ENCODE peak calls at places on chromosomes 16 and 17, in nine cellular contexts. O is psoas muscle, P is RPMI7951, Q is HEK293T, F is glutamatergic neuron, J is ureter, E is epithelial cell of proximal tubule, R is SIG-M5, X is mesothelial cell of epicardium. L is an unnamed sample.

GRCh38 chr16:10812352-10813122 is 6.1 kb downstream of the TVP23A start:
- DNase-seq in O (no peak), P (no peak), Q (no peak), F (no peak), J (no peak), E (no peak), R (no peak), X (no peak), L (no peak)

GRCh38 chr17:17921192-17922082 is 50.8 kb downstream of the TOM1L2 start:
- DNase-seq in O (no peak), P (peak), Q (no peak), F (no peak), J (no peak), E (peak), R (no peak), X (no peak), L (peak)

GRCh38 chr16:27335349-27336052 is 21.7 kb downstream of the IL4R start:
- DNase-seq in O (no peak), P (no peak), Q (no peak), F (no peak), J (no peak), E (no peak), R (no peak), X (no peak), L (no peak)

GRCh38 chr16:56325956-56326355 is 99.4 kb downstream of the AMFR start:
- DNase-seq in O (no peak), P (no peak), Q (no peak), F (no peak), J (no peak), E (no peak), R (no peak), X (no peak), L (no peak)

GRCh38 chr16:28821874-28822519 is 802 bp upstream of the ATXN2L start:
- DNase-seq in O (no peak), P (no peak), Q (no peak), F (no peak), J (no peak), E (no peak), R (no peak), X (no peak), L (no peak)

GRCh38 chr16:83913234-83913633 is 14.3 kb downstream of the MLYCD start:
- DNase-seq in O (peak), P (no peak), Q (no peak), F (no peak), J (no peak), E (no peak), R (no peak), X (no peak), L (peak)

GRCh38 chr17:18043491-18043890 is 4.3 kb downstream of the GID4 start:
- DNase-seq in O (no peak), P (no peak), Q (no peak), F (no peak), J (no peak), E (no peak), R (no peak), X (no peak), L (peak)

GRCh38 chr17:7404737-7405412 is 978 bp upstream of the TMEM256 start:
- DNase-seq in O (peak), P (no peak), Q (peak), F (peak), J (peak), E (no peak), R (no peak), X (no peak), L (no peak)

GRCh38 chr16:54974391-54974790 is 43.7 kb downstream of the IRX5 start:
- DNase-seq in O (no peak), P (no peak), Q (peak), F (no peak), J (no peak), E (no peak), R (no peak), X (no peak), L (no peak)

GRCh38 chr16:81537721-81538561 is 93.3 kb downstream of the CMIP start:
- DNase-seq in O (no peak), P (no peak), Q (peak), F (no peak), J (no peak), E (no peak), R (no peak), X (no peak), L (no peak)

GRCh38 chr17:79657861-79658810 is 47.3 kb upstream of the RBFOX3 start:
- DNase-seq in O (no peak), P (no peak), Q (peak), F (no peak), J (peak), E (no peak), R (no peak), X (peak), L (no peak)

GRCh38 chr17:35192708-35193107 is 1.5 kb downstream of the SLC35G3 start:
- DNase-seq in O (no peak), P (no peak), Q (no peak), F (no peak), J (no peak), E (no peak), R (no peak), X (no peak), L (no peak)

GRCh38 chr17:45320931-45321461 is 4.2 kb upstream of the MAP3K14 start:
- DNase-seq in O (no peak), P (peak), Q (peak), F (no peak), J (no peak), E (peak), R (no peak), X (no peak), L (peak)

GRCh38 chr16:74297296-74297665 is 667 bp downstream of the PSMD7 start:
- DNase-seq in O (peak), P (peak), Q (peak), F (peak), J (peak), E (no peak), R (no peak), X (no peak), L (peak)

GRCh38 chr16:50696575-50697420 is 3.4 kb downstream of the NOD2 start:
- DNase-seq in O (peak), P (peak), Q (no peak), F (no peak), J (peak), E (no peak), R (no peak), X (no peak), L (peak)

GRCh38 chr16:71537643-71538042 is 11.4 kb downstream of the CHST4 start:
- DNase-seq in O (no peak), P (peak), Q (peak), F (peak), J (peak), E (no peak), R (no peak), X (no peak), L (peak)

GRCh38 chr17:66373944-66374817 is 71.8 kb downstream of the PRKCA start:
- DNase-seq in O (no peak), P (peak), Q (peak), F (peak), J (no peak), E (no peak), R (no peak), X (no peak), L (no peak)

GRCh38 chr17:3890082-3890892 is 2.6 kb downstream of the CAMKK1 start:
- DNase-seq in O (peak), P (peak), Q (no peak), F (peak), J (peak), E (peak), R (no peak), X (no peak), L (peak)

GRCh38 chr16:12678983-12679382 is 124.7 kb downstream of the CPPED1 start:
- DNase-seq in O (no peak), P (no peak), Q (no peak), F (no peak), J (no peak), E (no peak), R (no peak), X (no peak), L (no peak)

GRCh38 chr16:85566502-85567100 is 46.5 kb upstream of the GSE1 start:
- DNase-seq in O (no peak), P (no peak), Q (no peak), F (no peak), J (no peak), E (no peak), R (no peak), X (no peak), L (no peak)

GRCh38 chr17:82876149-82876548 is 36.3 kb upstream of the ZNF750 start:
- DNase-seq in O (peak), P (peak), Q (peak), F (no peak), J (no peak), E (no peak), R (no peak), X (no peak), L (peak)

GRCh38 chr16:11835891-11836652 is 15.3 kb downstream of the RSL1D1 start:
- DNase-seq in O (no peak), P (peak), Q (no peak), F (no peak), J (no peak), E (no peak), R (no peak), X (no peak), L (peak)

GRCh38 chr17:74410001-74410443 is 21.9 kb upstream of the GPRC5C start:
- DNase-seq in O (no peak), P (no peak), Q (no peak), F (no peak), J (no peak), E (no peak), R (no peak), X (no peak), L (no peak)

GRCh38 chr17:64339516-64340475 is 50.9 kb downstream of the PECAM1 start:
- DNase-seq in O (no peak), P (no peak), Q (no peak), F (no peak), J (no peak), E (no peak), R (no peak), X (no peak), L (no peak)

GRCh38 chr17:17060930-17061329 is 18.7 kb downstream of the MPRIP start:
- DNase-seq in O (no peak), P (no peak), Q (no peak), F (peak), J (no peak), E (no peak), R (no peak), X (no peak), L (no peak)

GRCh38 chr17:74467221-74467951 is 952 bp downstream of the CD300A start:
- DNase-seq in O (no peak), P (no peak), Q (no peak), F (no peak), J (no peak), E (no peak), R (no peak), X (no peak), L (no peak)

GRCh38 chr16:11990672-11991390 is 14.3 kb downstream of the SNX29 start:
- DNase-seq in O (no peak), P (no peak), Q (no peak), F (no peak), J (no peak), E (peak), R (no peak), X (no peak), L (no peak)

GRCh38 chr16:66549284-66550131 is at the start of gene TK2:
- DNase-seq in O (peak), P (no peak), Q (peak), F (peak), J (peak), E (no peak), R (no peak), X (peak), L (peak)

GRCh38 chr17:82383411-82383810 is 11.8 kb downstream of the UTS2R start:
- DNase-seq in O (no peak), P (no peak), Q (no peak), F (peak), J (no peak), E (no peak), R (no peak), X (no peak), L (no peak)

GRCh38 chr17:12709063-12709462 is 43.4 kb downstream of the MYOCD start:
- DNase-seq in O (no peak), P (no peak), Q (no peak), F (no peak), J (no peak), E (no peak), R (no peak), X (no peak), L (no peak)

GRCh38 chr16:22386976-22387375 is 12.6 kb upstream of the CDR2 start:
- DNase-seq in O (no peak), P (peak), Q (peak), F (no peak), J (no peak), E (peak), R (no peak), X (no peak), L (no peak)

GRCh38 chr16:1412847-1413246 is 1.7 kb downstream of the UNKL start:
- DNase-seq in O (no peak), P (no peak), Q (no peak), F (no peak), J (no peak), E (no peak), R (no peak), X (no peak), L (no peak)

GRCh38 chr17:43979011-43979410 is 25.3 kb upstream of the PYY start:
- DNase-seq in O (no peak), P (peak), Q (no peak), F (no peak), J (no peak), E (no peak), R (no peak), X (no peak), L (no peak)

GRCh38 chr16:66651474-66651765 is 45.1 kb downstream of the CMTM4 start:
- DNase-seq in O (no peak), P (peak), Q (no peak), F (no peak), J (no peak), E (no peak), R (no peak), X (no peak), L (no peak)

GRCh38 chr16:89072216-89073130 is 21.2 kb upstream of the ACSF3 start:
- DNase-seq in O (no peak), P (peak), Q (no peak), F (peak), J (no peak), E (no peak), R (no peak), X (peak), L (no peak)

L was measured in epithelial cell of esophagus.